ENCODE peak calls at places on chromosomes 11 and 22, in five cellular contexts. One of them, this sample, is unnamed.
A peak's percentile ranks its signal among the peaks of the same experiment; 100 is the strongest.

GRCh38 chr11:75520688-75521087 is 5.1 kb downstream of the GDPD5 start:
- DNase-seq in gastrocnemius medialis: peak; percentile 43
- DNase-seq in fibroblast of the aortic adventitia: no peak
- DNase-seq in prostate gland: no peak
- DNase-seq in ovary: no peak
- DNase-seq in this sample: no peak

GRCh38 chr11:101288392-101288791 is 158.8 kb upstream of the PGR start:
- DNase-seq in prostate gland: no peak
- DNase-seq in ovary: no peak
- DNase-seq in fibroblast of the aortic adventitia: no peak
- DNase-seq in gastrocnemius medialis: no peak
- DNase-seq in this sample: no peak

GRCh38 chr11:16279524-16279923 is 76.8 kb downstream of the SOX6 start:
- DNase-seq in ovary: no peak
- DNase-seq in fibroblast of the aortic adventitia: no peak
- DNase-seq in prostate gland: no peak
- DNase-seq in gastrocnemius medialis: no peak
- DNase-seq in this sample: no peak

GRCh38 chr22:46864314-46865051 is 102.0 kb downstream of the TBC1D22A start:
- DNase-seq in gastrocnemius medialis: no peak
- DNase-seq in ovary: no peak
- DNase-seq in prostate gland: no peak
- DNase-seq in fibroblast of the aortic adventitia: no peak
- DNase-seq in this sample: no peak

GRCh38 chr22:38866399-38867123 is 5.5 kb downstream of the CBX6 start:
- DNase-seq in prostate gland: no peak
- DNase-seq in fibroblast of the aortic adventitia: no peak
- DNase-seq in ovary: peak; percentile 24
- DNase-seq in gastrocnemius medialis: no peak
- DNase-seq in this sample: no peak

GRCh38 chr11:73340164-73340563 is 32.1 kb downstream of the ARHGEF17 start:
- DNase-seq in prostate gland: no peak
- DNase-seq in ovary: no peak
- DNase-seq in gastrocnemius medialis: no peak
- DNase-seq in fibroblast of the aortic adventitia: no peak
- DNase-seq in this sample: no peak

GRCh38 chr11:128714881-128715280 is 21.0 kb downstream of the FLI1 start:
- DNase-seq in fibroblast of the aortic adventitia: peak; percentile 96
- DNase-seq in ovary: no peak
- DNase-seq in gastrocnemius medialis: no peak
- DNase-seq in prostate gland: no peak
- DNase-seq in this sample: peak; percentile 85

GRCh38 chr22:44023404-44024287 is 456 bp upstream of the PARVB start:
- DNase-seq in ovary: peak; percentile 43
- DNase-seq in prostate gland: no peak
- DNase-seq in gastrocnemius medialis: peak; percentile 61
- DNase-seq in fibroblast of the aortic adventitia: peak; percentile 27
- DNase-seq in this sample: no peak

GRCh38 chr11:35478411-35479139 is 46.8 kb downstream of the PAMR1 start:
- DNase-seq in prostate gland: no peak
- DNase-seq in ovary: no peak
- DNase-seq in fibroblast of the aortic adventitia: peak; percentile 12
- DNase-seq in gastrocnemius medialis: no peak
- DNase-seq in this sample: no peak

GRCh38 chr11:8059571-8060011 is 21.4 kb upstream of the TUB start:
- DNase-seq in ovary: no peak
- DNase-seq in fibroblast of the aortic adventitia: no peak
- DNase-seq in prostate gland: no peak
- DNase-seq in gastrocnemius medialis: no peak
- DNase-seq in this sample: no peak

GRCh38 chr11:86954288-86955110 is 696 bp downstream of the FZD4 start:
- DNase-seq in gastrocnemius medialis: peak; percentile 58
- DNase-seq in ovary: peak; percentile 31
- DNase-seq in fibroblast of the aortic adventitia: peak; percentile 53
- DNase-seq in prostate gland: no peak
- DNase-seq in this sample: no peak

GRCh38 chr11:86958259-86958658 is 3.1 kb upstream of the FZD4 start:
- DNase-seq in gastrocnemius medialis: no peak
- DNase-seq in prostate gland: no peak
- DNase-seq in fibroblast of the aortic adventitia: no peak
- DNase-seq in ovary: no peak
- DNase-seq in this sample: no peak

GRCh38 chr11:86955111-86955673 is at the start of gene FZD4:
- DNase-seq in fibroblast of the aortic adventitia: peak; percentile 80
- DNase-seq in prostate gland: peak; percentile 90
- DNase-seq in ovary: peak; percentile 92
- DNase-seq in gastrocnemius medialis: peak; percentile 90
- DNase-seq in this sample: no peak

GRCh38 chr11:86952933-86953637 is 2.1 kb downstream of the FZD4 start:
- DNase-seq in ovary: no peak
- DNase-seq in gastrocnemius medialis: no peak
- DNase-seq in fibroblast of the aortic adventitia: peak; percentile 74
- DNase-seq in prostate gland: no peak
- DNase-seq in this sample: no peak

GRCh38 chr11:86955674-86956522 is 703 bp upstream of the FZD4 start:
- DNase-seq in ovary: peak; percentile 84
- DNase-seq in gastrocnemius medialis: peak; percentile 90
- DNase-seq in fibroblast of the aortic adventitia: peak; percentile 73
- DNase-seq in prostate gland: peak; percentile 79
- DNase-seq in this sample: peak; percentile 99
- TF ChIP-seq CTCF in ovary: peak; percentile 32
- TF ChIP-seq CTCF in gastrocnemius medialis: peak; percentile 63
- TF ChIP-seq CTCF in fibroblast of the aortic adventitia: peak; percentile 18
- TF ChIP-seq CTCF in prostate gland: peak; percentile 67
- TF ChIP-seq CTCF in this sample: peak; percentile 34

GRCh38 chr22:22743128-22743760 is 98.8 kb downstream of the GGTLC2 start:
- DNase-seq in prostate gland: no peak
- DNase-seq in gastrocnemius medialis: no peak
- DNase-seq in ovary: no peak
- DNase-seq in fibroblast of the aortic adventitia: no peak
- DNase-seq in this sample: no peak

GRCh38 chr22:22744412-22745224 is 100.2 kb downstream of the GGTLC2 start:
- DNase-seq in prostate gland: no peak
- DNase-seq in gastrocnemius medialis: no peak
- DNase-seq in ovary: no peak
- DNase-seq in fibroblast of the aortic adventitia: no peak
- DNase-seq in this sample: no peak

GRCh38 chr22:22746963-22747933 is 102.8 kb downstream of the GGTLC2 start:
- DNase-seq in prostate gland: no peak
- DNase-seq in fibroblast of the aortic adventitia: no peak
- DNase-seq in ovary: no peak
- DNase-seq in gastrocnemius medialis: no peak
- DNase-seq in this sample: no peak

GRCh38 chr22:22746061-22746962 is 101.9 kb downstream of the GGTLC2 start:
- DNase-seq in prostate gland: no peak
- DNase-seq in ovary: no peak
- DNase-seq in fibroblast of the aortic adventitia: no peak
- DNase-seq in gastrocnemius medialis: no peak
- DNase-seq in this sample: no peak

GRCh38 chr22:22745225-22746060 is 101.0 kb downstream of the GGTLC2 start:
- DNase-seq in prostate gland: peak; percentile 14
- DNase-seq in gastrocnemius medialis: no peak
- DNase-seq in fibroblast of the aortic adventitia: peak; percentile 27
- DNase-seq in ovary: no peak
- DNase-seq in this sample: no peak
- TF ChIP-seq CTCF in prostate gland: peak; percentile 34
- TF ChIP-seq CTCF in gastrocnemius medialis: no peak
- TF ChIP-seq CTCF in fibroblast of the aortic adventitia: peak; percentile 85
- TF ChIP-seq CTCF in ovary: no peak
- TF ChIP-seq CTCF in this sample: peak; percentile 86

DNA sequence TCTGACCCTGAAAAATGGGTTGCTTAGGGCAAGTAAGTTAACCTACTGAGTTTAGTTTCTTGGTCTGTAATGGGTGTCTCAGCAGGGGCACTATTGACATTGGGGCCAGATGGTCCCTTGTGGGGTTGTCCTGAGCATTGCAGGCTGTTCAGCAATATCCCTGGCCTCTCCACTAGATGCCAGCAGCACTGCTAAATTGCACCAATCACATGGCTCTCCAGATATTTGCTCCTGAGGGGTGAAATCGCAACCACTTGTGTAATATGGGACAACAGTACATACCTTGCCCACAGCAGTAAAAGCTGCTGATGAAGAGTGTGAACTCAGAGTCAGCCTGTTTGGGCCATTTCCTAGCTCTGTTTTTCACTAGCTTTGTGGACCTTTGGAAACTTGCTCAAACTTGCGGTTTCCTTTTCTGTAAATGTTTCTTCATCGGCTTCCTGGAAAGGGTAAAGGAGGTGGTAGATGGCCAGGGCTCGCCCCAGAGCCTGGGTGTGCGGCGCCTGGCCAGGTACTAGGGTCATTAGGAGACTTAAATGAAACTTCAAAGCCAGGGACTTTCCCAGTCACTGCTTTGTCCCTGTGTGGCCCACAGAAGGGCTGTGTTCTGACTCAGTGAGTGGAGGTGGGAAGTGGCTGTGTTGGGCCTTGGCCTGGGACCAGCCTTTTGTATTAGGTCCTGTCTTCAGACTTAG is 13.0 kb downstream of the NCF4 start:
- DNase-seq in ovary: no peak
- DNase-seq in fibroblast of the aortic adventitia: peak; percentile 82
- DNase-seq in prostate gland: peak; percentile 81
- DNase-seq in gastrocnemius medialis: no peak
- DNase-seq in this sample: no peak
- TF ChIP-seq CTCF in ovary: no peak
- TF ChIP-seq CTCF in fibroblast of the aortic adventitia: peak; percentile 72
- TF ChIP-seq CTCF in prostate gland: peak; percentile 79
- TF ChIP-seq CTCF in gastrocnemius medialis: peak; percentile 24
- TF ChIP-seq CTCF in this sample: peak; percentile 59

GRCh38 chr11:5384335-5384734 is 723 bp downstream of the OR51M1 start:
- DNase-seq in ovary: no peak
- DNase-seq in prostate gland: no peak
- DNase-seq in gastrocnemius medialis: no peak
- DNase-seq in fibroblast of the aortic adventitia: no peak
- DNase-seq in this sample: no peak

GRCh38 chr11:5383576-5383975 is at the start of gene OR51M1:
- DNase-seq in prostate gland: no peak
- DNase-seq in ovary: no peak
- DNase-seq in gastrocnemius medialis: no peak
- DNase-seq in fibroblast of the aortic adventitia: no peak
- DNase-seq in this sample: no peak

DNA sequence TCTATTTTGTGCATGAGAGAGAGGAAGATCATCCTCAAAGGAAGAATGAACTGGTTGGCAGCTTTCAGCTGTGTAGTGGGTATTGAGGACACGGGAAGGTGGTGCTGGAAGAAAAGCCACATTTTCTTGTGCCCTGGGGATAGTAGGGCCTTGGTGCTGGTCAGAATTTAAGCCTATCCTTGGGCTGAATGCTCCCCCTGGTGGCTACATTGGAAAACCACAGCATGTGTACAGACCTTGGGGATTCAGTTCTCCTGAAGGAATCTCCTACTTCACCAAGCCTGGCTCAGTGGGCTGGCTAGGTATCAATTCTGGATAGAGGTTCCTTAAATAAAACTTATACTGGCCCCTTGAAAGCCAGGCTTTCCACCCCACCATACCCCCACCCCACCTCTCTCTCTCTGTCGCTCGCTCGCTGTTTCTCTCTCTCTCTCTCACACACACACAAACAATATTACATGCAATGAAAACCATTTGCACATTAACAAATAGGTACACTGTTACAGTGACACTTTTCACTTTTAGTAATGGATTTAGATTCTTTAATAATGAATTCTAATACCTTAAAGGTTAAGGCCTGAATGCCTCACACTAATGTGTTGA is 2.8 kb upstream of the OR51M1 start:
- DNase-seq in gastrocnemius medialis: no peak
- DNase-seq in fibroblast of the aortic adventitia: peak; percentile 83
- DNase-seq in ovary: no peak
- DNase-seq in prostate gland: peak; percentile 9
- DNase-seq in this sample: no peak
- TF ChIP-seq CTCF in gastrocnemius medialis: peak; percentile 30
- TF ChIP-seq CTCF in fibroblast of the aortic adventitia: peak; percentile 87
- TF ChIP-seq CTCF in ovary: peak; percentile 15
- TF ChIP-seq CTCF in prostate gland: peak; percentile 49
- TF ChIP-seq CTCF in this sample: peak; percentile 92